ENCODE peak calls at places on chromosomes 13 and 19, in seven cellular contexts. I is prostate gland, J is GM12878, C is H1, L is HepG2, K is esophagus muscularis mucosa, P is HCT116. Y is an unnamed sample.

GRCh38 chr13:95643471-95643813 is 1.1 kb downstream of the DZIP1 start:
- DNase-seq in I (no peak), J (no peak), C (no peak), L (peak; percentile 6), K (no peak), P (no peak), Y (no peak)

GRCh38 chr19:58054792-58055482 is 4.1 kb upstream of the ZNF135 start:
- DNase-seq in I (no peak), J (no peak), C (no peak), L (no peak), K (no peak), P (no peak), Y (no peak)

GRCh38 chr19:47494729-47495128 is 10.7 kb upstream of the KPTN start:
- DNase-seq in I (no peak), J (no peak), C (no peak), L (no peak), K (no peak), P (no peak), Y (no peak)

GRCh38 chr19:1555802-1556638 is 12.1 kb downstream of the MEX3D start:
- DNase-seq in I (no peak), J (no peak), C (no peak), L (no peak), K (no peak), P (no peak), Y (no peak)

GRCh38 chr19:812819-813358 is 8.9 kb downstream of the PLPPR3 start:
- DNase-seq in I (no peak), J (no peak), C (no peak), L (no peak), K (no peak), P (no peak), Y (peak; percentile 73)

GRCh38 chr19:55336101-55336500 is 3.6 kb upstream of the KMT5C start:
- DNase-seq in I (no peak), J (no peak), C (no peak), L (no peak), K (no peak), P (no peak), Y (no peak)

GRCh38 chr13:83881031-83881727 is 1.1 kb downstream of the SLITRK1 start:
- DNase-seq in I (no peak), J (no peak), C (no peak), L (no peak), K (no peak), P (no peak), Y (no peak)

GRCh38 chr13:110232146-110232545 is 74.8 kb downstream of the COL4A1 start:
- DNase-seq in I (no peak), J (no peak), C (no peak), L (no peak), K (peak; percentile 45), P (no peak), Y (no peak)

GRCh38 chr19:3096902-3097326 is 2.8 kb downstream of the GNA11 start:
- DNase-seq in I (no peak), J (no peak), C (no peak), L (peak; percentile 41), K (no peak), P (no peak), Y (peak; percentile 65)

GRCh38 chr13:80359459-80360297 is 18.8 kb upstream of the SPRY2 start:
- DNase-seq in I (no peak), J (no peak), C (peak; percentile 78), L (no peak), K (no peak), P (no peak), Y (no peak)

GRCh38 chr13:96690998-96691397 is 303.3 kb downstream of the OXGR1 start:
- DNase-seq in I (no peak), J (no peak), C (no peak), L (no peak), K (no peak), P (no peak), Y (no peak)

GRCh38 chr19:47991191-47991808 is 670 bp downstream of the BSPH1 start:
- DNase-seq in I (no peak), J (no peak), C (no peak), L (no peak), K (no peak), P (no peak), Y (no peak)

GRCh38 chr13:60267498-60268202 is 103.9 kb upstream of the DIAPH3 start:
- DNase-seq in I (peak; percentile 7), J (no peak), C (no peak), L (no peak), K (no peak), P (no peak), Y (no peak)

GRCh38 chr19:29887498-29887897 is 54.5 kb upstream of the URI1 start:
- DNase-seq in I (no peak), J (no peak), C (no peak), L (no peak), K (no peak), P (no peak), Y (peak; percentile 81)

GRCh38 chr19:19064098-19064722 is 416 bp downstream of the SLC25A42 start:
- DNase-seq in I (peak; percentile 14), J (no peak), C (no peak), L (no peak), K (no peak), P (no peak), Y (no peak)
- TF ChIP-seq CTCF in I (no peak), J (peak; percentile 41), C (no peak), L (peak; percentile 68), K (no peak), P (no peak), Y (peak; percentile 47)

GRCh38 chr19:32345261-32346207 is at the start of gene ZNF507:
- DNase-seq in I (peak; percentile 62), J (no peak), C (peak; percentile 23), L (peak; percentile 59), K (peak; percentile 94), P (peak; percentile 47), Y (peak; percentile 94)
- TF ChIP-seq POLR2A in I (no peak), J (peak; percentile 62), C (peak; percentile 46), L (peak; percentile 58), K (no peak), P (peak; percentile 31), Y (peak; percentile 22)

DNA sequence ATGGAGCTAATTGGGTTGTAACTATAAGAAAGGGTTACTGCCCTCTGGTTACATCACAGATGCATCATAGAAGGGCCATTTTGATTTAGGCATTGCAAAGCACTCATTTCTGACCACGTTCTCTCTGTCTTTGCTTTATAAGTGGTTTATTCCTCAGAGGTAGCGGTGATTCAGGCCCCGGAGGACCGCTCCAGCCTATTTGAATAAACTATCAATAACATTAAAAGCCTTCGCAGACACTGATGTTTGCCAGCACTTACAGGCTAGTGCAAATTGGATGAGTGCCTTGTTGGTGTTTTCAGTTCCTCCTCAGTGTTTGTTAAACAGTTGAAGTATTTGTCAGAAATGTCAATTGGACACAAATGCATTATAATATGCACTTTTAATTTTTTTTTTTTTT is 120.2 kb downstream of the RXFP2 start:
- DNase-seq in I (no peak), J (no peak), C (no peak), L (no peak), K (no peak), P (no peak), Y (no peak)
- TF ChIP-seq POLR2AphosphoS5 in I (no peak), J (no peak), C (no peak), L (no peak), K (no peak), P (no peak), Y (no peak)

DNA sequence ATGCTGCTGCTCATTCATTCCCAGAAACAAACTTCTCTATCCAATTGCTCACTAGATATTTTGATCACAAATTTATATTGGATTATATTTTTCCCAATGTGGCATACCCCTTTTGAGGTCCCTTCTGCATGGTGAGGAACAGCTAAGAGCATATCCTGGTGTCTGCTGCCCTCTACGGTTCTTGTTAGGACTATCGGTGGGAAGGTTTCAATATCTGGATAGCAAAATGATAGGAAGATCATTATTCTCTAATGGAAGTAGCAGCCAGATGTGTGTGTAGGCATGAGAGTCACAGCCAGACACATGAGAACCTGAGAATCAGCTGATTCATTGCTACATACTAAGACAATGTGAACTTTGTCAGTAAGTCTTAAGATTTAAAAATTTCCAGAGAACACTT is 1422.4 kb upstream of the MIR17HG start:
- DNase-seq in I (no peak), J (no peak), C (no peak), L (peak; percentile 32), K (no peak), P (peak; percentile 10), Y (no peak)
- TF ChIP-seq CTCF in I (no peak), J (no peak), C (peak; percentile 67), L (peak; percentile 70), K (no peak), P (peak; percentile 8), Y (no peak)

GRCh38 chr13:51416107-51416506 is 36.7 kb downstream of the INTS6 start:
- DNase-seq in I (no peak), J (no peak), C (no peak), L (no peak), K (no peak), P (no peak), Y (no peak)

GRCh38 chr13:51417716-51418115 is 35.1 kb downstream of the INTS6 start:
- DNase-seq in I (no peak), J (no peak), C (no peak), L (peak; percentile 33), K (no peak), P (no peak), Y (no peak)

GRCh38 chr13:51422484-51422883 is 30.4 kb downstream of the INTS6 start:
- DNase-seq in I (no peak), J (no peak), C (no peak), L (no peak), K (no peak), P (no peak), Y (no peak)

GRCh38 chr13:51420681-51421476 is 32.0 kb downstream of the INTS6 start:
- DNase-seq in I (no peak), J (no peak), C (no peak), L (no peak), K (no peak), P (no peak), Y (no peak)

DNA sequence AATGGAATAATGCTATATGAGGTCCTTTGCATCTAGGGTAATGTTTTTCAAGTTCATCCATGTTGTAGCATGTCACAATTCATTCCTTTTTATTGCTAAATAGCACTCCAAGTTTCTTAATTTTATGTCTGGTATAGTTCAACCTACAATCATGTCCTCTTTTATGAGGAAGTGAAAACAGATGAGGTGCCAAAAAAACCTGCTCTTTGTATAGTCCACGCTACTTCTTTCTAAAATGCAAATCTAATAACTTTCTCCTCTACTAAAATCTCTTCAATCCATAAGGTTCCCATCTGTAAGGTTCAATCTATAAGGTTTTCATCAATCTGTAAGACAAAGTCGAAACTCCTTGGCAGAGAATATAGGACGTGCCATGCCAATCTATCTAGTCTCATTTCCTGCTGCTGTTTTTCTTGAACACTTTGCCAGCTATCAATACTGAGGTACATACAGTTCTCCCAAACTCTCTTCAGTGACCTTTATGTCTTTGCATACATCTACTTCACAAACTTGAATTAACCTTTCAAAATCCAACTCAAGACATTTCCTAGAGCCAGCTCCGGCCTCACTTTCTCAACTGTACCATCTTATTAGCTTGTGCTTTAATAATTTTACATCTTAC is 33.7 kb downstream of the INTS6 start:
- DNase-seq in I (no peak), J (no peak), C (no peak), L (no peak), K (no peak), P (no peak), Y (no peak)
- TF ChIP-seq POLR2A in I (no peak), J (no peak), C (no peak), L (no peak), K (no peak), P (no peak), Y (no peak)

DNA sequence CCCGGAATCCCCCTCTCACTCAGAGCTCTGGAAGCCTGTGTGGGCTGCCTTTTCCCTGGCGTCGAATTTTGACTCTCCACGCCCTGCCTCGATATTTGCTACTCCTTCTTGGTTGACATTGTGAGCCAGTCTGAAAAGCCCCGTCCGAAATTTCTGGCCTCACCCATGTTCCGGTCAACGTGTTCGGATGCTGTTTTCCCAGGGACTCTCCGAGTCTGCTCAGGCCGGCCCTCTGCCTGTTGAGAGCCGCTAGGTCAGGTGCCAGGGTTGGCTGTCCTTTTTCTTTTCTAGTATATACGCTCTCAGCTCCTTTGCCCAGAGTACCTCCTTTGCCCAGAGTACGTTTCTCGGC is 6.8 kb upstream of the DGKH start:
- DNase-seq in I (peak; percentile 44), J (peak; percentile 36), C (no peak), L (no peak), K (no peak), P (no peak), Y (no peak)
- TF ChIP-seq POLR2AphosphoS5 in I (peak; percentile 14), J (peak; percentile 52), C (no peak), L (no peak), K (peak; percentile 49), P (no peak), Y (no peak)

Y was measured in spleen.